ENCODE peak calls at places on chromosomes 5 and 9, in four cellular contexts. J is H7, R is left colon, Z is T-helper 17 cell. C is an unnamed sample.

GRCh38 chr5:178280631-178281030 is 48.0 kb upstream of the PHYKPL start:
- DNase-seq in J (no peak), R (no peak), Z (no peak), C (no peak)

GRCh38 chr9:123119566-123119965 is 86.1 kb downstream of the GPR21 start:
- DNase-seq in J (peak; percentile 13), R (no peak), Z (no peak), C (no peak)

GRCh38 chr5:97089149-97089801 is 53.1 kb downstream of the LIX1 start:
- DNase-seq in J (no peak), R (no peak), Z (no peak), C (peak; percentile 18)

GRCh38 chr5:116970318-116970717 is 395.7 kb upstream of the SEMA6A start:
- DNase-seq in J (no peak), R (no peak), Z (no peak), C (no peak)

GRCh38 chr5:105508519-105508918 is 1945.9 kb upstream of the NUDT12 start:
- DNase-seq in J (no peak), R (no peak), Z (no peak), C (no peak)

GRCh38 chr9:101409079-101409477 is 10.4 kb downstream of the ZNF189 start:
- DNase-seq in J (no peak), R (no peak), Z (no peak), C (no peak)

GRCh38 chr9:109887079-109887478 is 107.1 kb downstream of the PALM2AKAP2 start:
- DNase-seq in J (no peak), R (no peak), Z (no peak), C (no peak)

GRCh38 chr5:128644863-128645262 is 106.8 kb upstream of the FBN2 start:
- DNase-seq in J (no peak), R (no peak), Z (no peak), C (no peak)

GRCh38 chr9:95055851-95056551 is 261.5 kb downstream of the FANCC start:
- DNase-seq in J (no peak), R (no peak), Z (no peak), C (no peak)

GRCh38 chr5:132202711-132203463 is 24.8 kb downstream of the P4HA2 start:
- DNase-seq in J (no peak), R (no peak), Z (no peak), C (no peak)

GRCh38 chr5:176776916-176777315 is 33.4 kb upstream of the UNC5A start:
- DNase-seq in J (peak; percentile 6), R (no peak), Z (no peak), C (no peak)

GRCh38 chr5:4366628-4367027 is 771.0 kb downstream of the IRX1 start:
- DNase-seq in J (no peak), R (no peak), Z (no peak), C (no peak)

GRCh38 chr5:1006656-1007071 is 1.9 kb upstream of the NKD2 start:
- DNase-seq in J (peak; percentile 55), R (peak; percentile 15), Z (no peak), C (no peak)

GRCh38 chr9:33225319-33226152 is 14.4 kb upstream of the SPINK4 start:
- DNase-seq in J (no peak), R (no peak), Z (peak; percentile 59), C (peak; percentile 68)

C was measured in AML-193.